ENCODE peak calls at places on chromosomes 7 and 10, in nine cellular contexts. L, X, G, T, E, Z, Y, K and P are unnamed samples.

GRCh38 chr10:93463723-93464511 is 18.2 kb downstream of the MYOF start:
- DNase-seq in Y (peak; percentile 89), X (peak; percentile 26), Z (no peak), E (no peak), L (peak; percentile 81), T (peak; percentile 84), G (peak; percentile 91), K (peak; percentile 79), P (peak; percentile 86)

GRCh38 chr10:3852147-3852904 is 67.3 kb upstream of the KLF6 start:
- DNase-seq in T (peak; percentile 98), Z (peak; percentile 100), E (peak; percentile 91), X (peak; percentile 82), L (peak; percentile 99), K (peak; percentile 99), G (peak; percentile 99), Y (peak; percentile 97), P (peak; percentile 94)

GRCh38 chr7:19491821-19492452 is 216.9 kb downstream of the POLR1F start:
- DNase-seq in Z (peak; percentile 45), G (peak; percentile 83), T (peak; percentile 68), L (peak; percentile 68), X (no peak), E (peak; percentile 15), K (peak; percentile 36), Y (peak; percentile 78), P (peak; percentile 54)

GRCh38 chr10:62076872-62077271 is 175.4 kb downstream of the ARID5B start:
- DNase-seq in Z (peak; percentile 98), G (peak; percentile 89), X (no peak), Y (peak; percentile 83), T (peak; percentile 58), L (peak; percentile 79), E (no peak), K (peak; percentile 93), P (peak; percentile 73)

GRCh38 chr7:106050743-106051110 is 61.4 kb downstream of the SYPL1 start:
- DNase-seq in G (peak; percentile 41), X (peak; percentile 42), Z (peak; percentile 80), E (no peak), T (peak; percentile 82), L (peak; percentile 65), Y (peak; percentile 77), K (peak; percentile 67), P (peak; percentile 64)

GRCh38 chr10:114551310-114551972 is 106.6 kb downstream of the ABLIM1 start:
- DNase-seq in G (peak; percentile 46), E (no peak), X (peak; percentile 35), K (peak; percentile 46), Y (peak; percentile 18), Z (peak; percentile 21), T (peak; percentile 37), L (no peak), P (no peak)

GRCh38 chr7:158468700-158469296 is 118.8 kb downstream of the PTPRN2 start:
- DNase-seq in G (no peak), T (no peak), Z (no peak), L (no peak), Y (no peak), X (no peak), K (no peak), E (no peak), P (no peak)

GRCh38 chr10:124151466-124152095 is 58.2 kb upstream of the CHST15 start:
- DNase-seq in E (no peak), X (no peak), G (no peak), Z (no peak), L (no peak), T (no peak), Y (no peak), K (no peak), P (no peak)

GRCh38 chr7:128007293-128007680 is 23.9 kb downstream of the LRRC4 start:
- DNase-seq in K (no peak), T (no peak), E (no peak), Y (no peak), Z (no peak), X (no peak), L (no peak), G (no peak), P (no peak)

GRCh38 chr7:7851991-7852390 is 116.6 kb upstream of the GLCCI1 start:
- DNase-seq in Z (no peak), L (no peak), E (no peak), T (no peak), X (no peak), G (no peak), K (no peak), Y (no peak), P (no peak)

GRCh38 chr7:33201821-33202220 is 72.5 kb downstream of the BBS9 start:
- DNase-seq in K (peak; percentile 32), G (no peak), Z (peak; percentile 13), X (no peak), Y (no peak), T (no peak), L (peak; percentile 5), E (no peak), P (no peak)

GRCh38 chr10:70053212-70053895 is 708 bp downstream of the MACROH2A2 start:
- DNase-seq in L (no peak), E (no peak), Z (no peak), K (peak; percentile 24), X (no peak), G (peak; percentile 19), T (no peak), Y (no peak), P (peak; percentile 10)

DNA sequence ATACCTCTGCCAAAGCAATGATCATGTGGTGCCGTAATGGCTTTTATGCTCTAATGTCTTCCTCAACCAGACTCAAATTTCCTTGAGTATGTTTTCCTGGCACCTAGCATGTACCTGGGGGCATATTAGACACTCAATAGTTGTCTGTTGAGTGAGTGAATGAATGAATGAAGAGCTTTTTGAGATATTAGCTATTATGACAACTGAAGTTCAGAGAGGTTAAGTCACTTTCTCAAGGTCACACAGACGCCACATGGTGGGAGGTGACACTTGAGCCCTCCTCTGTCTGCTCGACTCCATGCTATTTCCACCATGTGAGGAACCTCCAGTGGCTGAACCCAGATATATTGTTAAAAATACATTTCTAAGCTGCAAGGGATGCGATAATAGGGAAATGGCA is 132.1 kb downstream of the PRPF18 start:
- DNase-seq in G (no peak), K (no peak), L (no peak), E (no peak), Z (no peak), Y (no peak), X (no peak), T (no peak), P (no peak)
- H3K4me3 ChIP-seq in G (no peak overlapping the region), K (no peak overlapping the region), L (no peak overlapping the region), E (peak overlapping the region; percentile 27), Z (no peak overlapping the region), Y (no peak overlapping the region), X (no peak overlapping the region), T (no peak overlapping the region), P (peak overlapping the region; percentile 48)

DNA sequence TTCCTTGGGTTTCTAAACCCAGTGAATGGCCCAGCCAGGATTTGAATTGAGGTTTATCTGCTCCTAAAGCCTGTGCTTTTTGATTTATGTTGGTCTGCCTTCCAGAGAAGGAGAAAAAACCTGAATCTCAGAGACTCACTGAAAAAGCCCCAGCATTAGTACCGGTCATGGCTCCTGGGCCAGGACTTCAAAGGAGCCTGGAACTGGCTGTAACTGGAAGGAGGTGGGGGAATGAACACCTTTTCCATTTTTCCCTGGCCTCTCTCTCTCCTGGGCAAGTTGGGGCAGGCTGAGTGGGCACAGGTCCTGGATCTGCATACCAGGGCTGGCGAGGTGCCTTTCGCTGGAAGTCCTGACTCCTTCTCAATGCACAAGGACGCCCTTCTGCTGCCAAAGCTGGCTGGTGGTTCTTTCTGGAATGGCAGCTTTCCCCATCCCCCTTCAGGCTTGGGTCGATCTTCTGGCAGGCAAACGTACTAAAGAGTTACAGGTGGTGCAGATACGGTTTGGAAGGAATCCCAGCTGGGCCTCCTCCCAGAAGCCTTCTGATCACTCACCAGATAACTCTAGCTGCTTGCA is 268.2 kb downstream of the PTEN start:
- DNase-seq in Z (peak; percentile 91), K (peak; percentile 79), L (peak; percentile 49), X (peak; percentile 94), G (no peak), E (no peak), Y (peak; percentile 83), T (no peak), P (peak; percentile 66)
- TF ChIP-seq CTCF in Z (peak; percentile 62), K (peak; percentile 4), L (no peak), X (peak; percentile 43), G (no peak), E (no peak), Y (peak; percentile 28), T (no peak), P (no peak)

DNA sequence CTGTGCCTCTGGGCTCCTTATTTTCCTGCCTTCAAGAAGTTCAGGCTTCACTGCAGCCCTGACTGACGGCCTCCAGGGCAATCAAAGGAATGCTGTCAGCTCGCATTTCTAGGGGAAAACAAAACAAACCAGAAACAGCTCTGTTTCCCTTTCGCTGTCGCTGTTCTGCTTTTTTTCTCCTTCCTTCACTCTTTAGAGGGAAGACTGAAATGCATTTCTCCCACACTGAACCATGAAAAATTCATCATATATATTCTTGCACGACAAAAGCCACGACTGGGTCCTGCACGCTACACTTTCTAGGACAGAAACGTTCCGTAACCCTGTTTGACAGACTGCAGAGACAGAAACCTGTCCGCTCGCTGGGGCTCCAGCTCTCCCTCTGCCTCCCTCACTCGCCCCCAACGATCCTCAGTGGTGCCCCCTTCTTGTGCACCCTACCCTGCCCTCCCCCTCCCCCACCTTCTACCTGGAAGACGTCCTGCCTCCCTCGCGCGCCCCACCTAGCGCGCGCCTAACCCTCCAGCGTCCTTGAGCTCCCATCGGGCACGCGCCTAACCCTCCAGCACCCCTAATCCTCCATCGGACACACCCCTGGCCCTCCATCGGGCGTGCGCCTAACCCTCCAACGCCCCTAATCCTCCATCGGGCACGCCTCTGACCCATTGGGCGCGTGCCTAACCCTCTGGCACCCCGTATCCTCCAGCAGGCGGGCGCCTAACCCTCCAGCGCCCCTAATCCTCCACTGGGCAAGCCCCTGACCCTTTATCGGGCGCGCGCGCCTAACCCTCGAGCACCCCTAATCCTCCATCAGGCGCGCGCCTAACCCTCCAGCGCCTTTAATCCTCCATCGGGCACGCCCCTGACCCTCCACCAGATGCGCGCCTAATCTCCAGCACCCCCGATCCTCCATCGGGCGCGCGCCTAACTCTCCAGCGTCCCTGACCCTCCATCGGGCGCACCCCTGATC is 37.1 kb downstream of the SVOPL start:
- DNase-seq in Y (no peak), L (no peak), Z (peak; percentile 31), K (no peak), E (no peak), T (peak; percentile 12), X (no peak), G (peak; percentile 45), P (no peak)
- H3K4me3 ChIP-seq in Y (peak overlapping the region; percentile 39), L (no peak overlapping the region), Z (peak overlapping the region; percentile 45), K (no peak overlapping the region), E (peak overlapping the region; percentile 8), T (peak overlapping the region; percentile 44), X (no peak overlapping the region), G (peak overlapping the region; percentile 47), P (peak overlapping the region; percentile 37)

DNA sequence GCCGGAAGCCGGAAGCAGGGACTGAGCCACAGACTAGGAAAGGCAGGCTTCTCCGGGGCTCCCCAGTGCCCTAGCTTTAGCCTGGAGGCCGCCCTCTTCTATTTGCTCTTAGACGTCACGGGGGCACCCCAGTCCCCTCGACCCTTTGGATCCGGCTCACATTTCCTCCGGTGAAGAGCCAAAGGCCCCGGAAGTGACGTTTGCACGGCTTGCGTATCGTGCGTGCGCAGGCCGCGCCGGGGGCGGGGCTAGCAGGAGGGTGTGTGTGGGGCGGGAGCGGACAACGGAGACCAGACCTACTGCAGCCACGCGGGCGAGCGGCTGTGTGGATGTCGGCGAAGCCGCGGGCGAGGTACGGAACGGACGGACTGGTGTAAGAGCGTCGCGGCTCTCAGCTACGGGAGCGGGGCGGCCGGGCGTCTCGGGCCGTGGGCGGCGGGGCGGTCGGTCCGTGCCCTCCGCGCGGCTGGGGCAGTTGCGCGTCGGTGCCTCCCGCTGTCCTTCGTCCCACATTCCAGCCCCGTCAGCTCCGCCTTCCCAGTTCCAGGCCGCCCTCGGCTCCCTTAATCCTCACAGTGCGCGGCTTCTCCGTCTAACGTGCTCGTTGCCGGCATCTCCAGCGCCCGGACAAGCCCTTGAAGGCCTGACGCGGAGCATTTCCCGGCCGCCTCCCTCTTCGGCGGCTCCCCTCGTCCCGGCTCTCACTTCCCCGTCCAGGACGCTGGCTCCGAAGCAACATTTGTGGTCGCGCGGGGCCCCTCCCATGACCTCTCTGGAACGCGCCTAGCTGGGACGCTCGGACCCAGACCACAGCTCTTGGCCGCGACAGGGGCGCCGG is 25.8 kb downstream of the KCTD7 start:
- DNase-seq in Z (peak; percentile 92), T (peak; percentile 98), L (peak; percentile 96), G (peak; percentile 99), X (peak; percentile 97), Y (peak; percentile 97), E (peak; percentile 92), K (peak; percentile 96), P (peak; percentile 96)
- TF ChIP-seq CTCF in Z (no peak), T (no peak), L (no peak), G (no peak), X (no peak), Y (no peak), E (no peak), K (no peak), P (no peak)